ENCODE peak calls at places on chromosomes 13 and 19, in eight cellular contexts. L is GOT3; Q is NCI-H1092; A is effector memory CD4-positive, alpha-beta T cell; O is B cell; X is smooth muscle cell of the brain vasculature; T is Caki2; E is stimulated activated naive B cell treated with anti-CD40 and anti-IgM and Interleukin-4, amounts not matched to agents 10 μg/mL and 1 μg/mL and 100 μg/mL, for 72 hours. C is an unnamed sample.

GRCh38 chr19:39192846-39193245 is 3.9 kb upstream of the NCCRP1 start:
- DNase-seq in Q (no peak), O (no peak), L (no peak), E (no peak), A (no peak), T (no peak), X (no peak), C (no peak)

GRCh38 chr13:20716951-20717350 is 13.5 kb downstream of the IL17D start:
- DNase-seq in L (no peak), A (no peak), O (no peak), T (no peak), Q (no peak), E (no peak), X (no peak), C (peak)

GRCh38 chr19:13014101-13014920 is 19.0 kb downstream of the NFIX start:
- DNase-seq in A (no peak), Q (no peak), O (no peak), X (no peak), L (no peak), E (no peak), T (no peak), C (no peak)

GRCh38 chr19:42693760-42694350 is 46.4 kb downstream of the PSG3 start:
- DNase-seq in X (no peak), E (no peak), A (no peak), Q (peak), T (peak), L (no peak), O (no peak), C (peak)

GRCh38 chr19:54949412-54949811 is 2.1 kb upstream of the NLRP7 start:
- DNase-seq in E (no peak), O (no peak), Q (no peak), A (no peak), X (no peak), L (no peak), T (no peak), C (no peak)

GRCh38 chr13:27663947-27664346 is 42.3 kb downstream of the POLR1D start:
- DNase-seq in E (no peak), T (no peak), O (no peak), Q (no peak), A (no peak), X (no peak), L (no peak), C (no peak)

GRCh38 chr19:18908917-18909619 is 10.1 kb downstream of the COPE start:
- DNase-seq in X (no peak), T (no peak), O (no peak), Q (no peak), L (no peak), E (no peak), A (no peak), C (peak)

GRCh38 chr19:45442927-45443461 is 19.3 kb upstream of the ERCC1 start:
- DNase-seq in A (peak), Q (no peak), T (peak), O (peak), L (no peak), X (no peak), E (peak), C (no peak)

GRCh38 chr19:48837586-48838191 is 1.4 kb upstream of the HSD17B14 start:
- DNase-seq in X (no peak), A (no peak), O (no peak), L (no peak), E (no peak), Q (no peak), T (no peak), C (no peak)

GRCh38 chr13:99965329-99966000 is 6.1 kb downstream of the ZIC5 start:
- DNase-seq in O (no peak), E (no peak), X (no peak), A (no peak), Q (no peak), L (no peak), T (no peak), C (no peak)